ENCODE peak calls at places on chromosomes 13 and 19, in seven cellular contexts. S is upper lobe of left lung, Z is esophagus muscularis mucosa, E is breast epithelium, B is endothelial cell of umbilical vein, J is HCT116, F is spleen. Y is an unnamed sample.

GRCh38 chr13:85528578-85529215 is 270.5 kb downstream of the SLITRK6 start:
- DNase-seq in S (no peak), E (no peak), B (no peak), Z (no peak), F (no peak), J (no peak), Y (no peak)

GRCh38 chr19:58570770-58571574 is 2.2 kb downstream of the MZF1 start:
- DNase-seq in E (no peak), F (peak; percentile 83), B (no peak), Z (no peak), J (no peak), S (peak; percentile 85), Y (peak; percentile 8)

GRCh38 chr13:104382941-104383340 is 1316.7 kb upstream of the SLC10A2 start:
- DNase-seq in J (no peak), Z (no peak), S (no peak), E (no peak), B (no peak), F (no peak), Y (no peak)

GRCh38 chr19:2634228-2634951 is 68.1 kb downstream of the GNG7 start:
- DNase-seq in B (no peak), J (no peak), E (no peak), S (no peak), Z (no peak), F (peak; percentile 85), Y (no peak)

GRCh38 chr13:33015791-33016323 is 366 bp upstream of the KL start:
- DNase-seq in S (no peak), Z (no peak), B (no peak), E (no peak), J (no peak), F (peak; percentile 77), Y (peak; percentile 47)

GRCh38 chr19:38669532-38669931 is 22.1 kb downstream of the ACTN4 start:
- DNase-seq in Z (no peak), J (no peak), B (no peak), S (no peak), F (peak; percentile 75), E (no peak), Y (no peak)

GRCh38 chr13:73825143-73825542 is 309.1 kb downstream of the KLF12 start:
- DNase-seq in F (no peak), B (no peak), S (no peak), J (no peak), Z (no peak), E (no peak), Y (no peak)

GRCh38 chr19:12939292-12939606 is 840 bp downstream of the CALR start:
- DNase-seq in E (no peak), Z (no peak), F (no peak), J (no peak), S (no peak), B (no peak), Y (peak; percentile 28)

GRCh38 chr19:13083627-13084026 is 19.0 kb downstream of the LYL1 start:
- DNase-seq in E (no peak), J (no peak), Z (no peak), F (no peak), B (no peak), S (no peak), Y (no peak)

GRCh38 chr19:54128796-54129616 is 8.6 kb upstream of the CNOT3 start:
- DNase-seq in J (no peak), F (no peak), S (peak; percentile 79), E (no peak), Z (no peak), B (no peak), Y (no peak)

GRCh38 chr13:33277946-33278345 is 7.6 kb downstream of the STARD13 start:
- DNase-seq in J (no peak), Z (no peak), B (no peak), E (no peak), F (no peak), S (no peak), Y (no peak)

GRCh38 chr13:33100876-33101275 is 84.7 kb downstream of the KL start:
- DNase-seq in Z (no peak), E (no peak), F (no peak), B (no peak), S (no peak), J (no peak), Y (no peak)

GRCh38 chr19:35149463-35149862 is 5.1 kb upstream of the FXYD5 start:
- DNase-seq in J (no peak), Z (no peak), F (no peak), B (no peak), S (no peak), E (no peak), Y (no peak)

GRCh38 chr19:290539-291521 is at the start of gene PLPP2:
- DNase-seq in J (no peak), Z (no peak), S (peak; percentile 87), F (no peak), E (peak; percentile 94), B (no peak), Y (peak; percentile 77)

GRCh38 chr19:287381-287871 is 3.8 kb downstream of the PLPP2 start:
- DNase-seq in Z (no peak), E (no peak), F (no peak), B (no peak), J (no peak), S (peak; percentile 70), Y (no peak)

GRCh38 chr19:291561-292280 is 518 bp upstream of the PLPP2 start:
- DNase-seq in J (no peak), E (no peak), F (no peak), B (no peak), S (no peak), Z (no peak), Y (peak; percentile 55)

GRCh38 chr19:288911-289310 is 2.3 kb downstream of the PLPP2 start:
- DNase-seq in Z (no peak), B (no peak), J (no peak), S (peak; percentile 53), E (no peak), F (no peak), Y (peak; percentile 31)

DNA sequence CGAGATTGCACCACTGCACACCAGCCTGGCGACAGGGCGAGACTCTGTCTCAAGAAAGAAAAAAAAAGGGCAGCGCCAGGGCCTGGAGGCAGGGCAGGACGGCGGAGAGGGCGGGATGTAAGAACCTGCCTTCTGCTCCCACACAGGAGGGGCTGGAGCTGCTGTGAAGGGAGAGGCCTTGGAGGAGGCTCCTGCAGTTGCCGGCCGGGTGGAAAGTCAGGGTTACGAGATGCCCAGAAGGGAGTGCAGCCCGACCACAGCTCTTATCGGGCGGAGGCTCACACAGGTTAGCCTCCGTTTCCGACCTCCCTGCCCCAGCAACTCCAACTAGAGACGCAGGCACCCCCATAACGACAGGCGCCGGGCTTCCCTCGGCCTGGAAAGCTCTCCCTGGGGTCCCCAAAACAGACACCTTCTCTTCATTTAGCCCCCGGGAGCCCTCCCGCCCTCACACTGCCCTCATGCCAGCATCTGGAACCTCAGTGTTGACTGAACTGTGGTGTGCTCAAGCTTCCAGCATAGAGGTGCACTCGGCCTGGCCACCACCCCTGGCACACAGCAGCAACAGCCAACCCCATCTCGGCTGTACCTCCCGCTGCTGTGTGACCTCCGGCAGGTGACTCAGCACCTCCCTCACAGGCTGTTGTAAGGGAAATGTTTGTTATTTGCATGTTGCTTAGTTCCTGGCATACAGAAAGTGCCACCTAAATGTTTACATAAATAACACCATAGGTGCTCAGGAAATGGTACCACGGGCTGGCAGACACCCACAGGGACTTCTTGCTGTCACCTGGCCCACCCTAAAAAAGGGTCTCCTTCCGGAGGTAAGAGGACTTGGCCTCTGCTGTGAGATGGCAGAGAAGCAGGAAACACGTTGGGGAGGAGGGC is 1.3 kb downstream of the PLPP2 start:
- DNase-seq in S (no peak), E (peak; percentile 86), B (peak; percentile 35), J (peak; percentile 74), F (no peak), Z (no peak), Y (peak; percentile 84)
- TF ChIP-seq POLR2AphosphoS5 in S (peak; percentile 10), E (no peak), B (no peak), J (peak; percentile 45), F (no peak), Z (no peak), Y (peak; percentile 77)

DNA sequence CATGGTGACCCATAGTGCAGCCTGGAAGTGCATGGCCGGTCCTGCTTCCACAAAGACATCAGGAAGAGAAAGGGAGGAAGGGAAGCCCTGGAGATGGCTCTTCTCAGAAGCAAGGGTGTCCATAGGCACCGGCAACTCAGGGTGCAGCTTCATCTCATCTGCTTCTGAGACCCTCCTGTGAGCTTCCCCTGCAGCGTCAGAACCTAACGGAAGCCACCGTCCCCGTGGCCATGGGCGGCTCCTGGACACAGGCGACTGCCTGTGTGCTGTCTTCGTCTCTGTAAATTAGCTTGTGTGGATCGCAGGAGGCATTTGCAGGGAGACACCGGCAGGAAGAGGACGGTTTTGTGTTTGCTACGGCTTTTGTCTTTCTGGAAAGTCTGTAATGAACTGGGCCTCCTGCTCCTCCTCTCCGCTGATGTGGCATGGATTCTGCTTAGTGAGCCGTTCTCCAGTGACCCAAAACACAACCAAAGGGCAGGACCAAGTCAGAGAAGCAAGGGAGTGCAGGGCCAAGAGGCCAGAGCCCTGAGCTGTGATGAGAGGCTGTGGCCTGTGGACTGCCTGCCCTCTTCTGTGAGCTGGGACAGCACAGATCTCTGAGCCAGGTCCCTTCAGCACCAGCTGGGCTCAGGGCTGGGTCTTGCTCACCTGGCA is 2.5 kb downstream of the ATP4B start:
- DNase-seq in E (no peak), Z (no peak), J (no peak), F (peak; percentile 41), S (peak; percentile 55), B (no peak), Y (no peak)
- H3K4me1 ChIP-seq in E (no peaks in the 10 kb centered on the region), Z (peaks cover 6% of the 10 kb centered on the region), J (no peaks in the 10 kb centered on the region), F (no peaks in the 10 kb centered on the region), S (peaks cover 5% of the 10 kb centered on the region), B (no peaks in the 10 kb centered on the region), Y (no peaks in the 10 kb centered on the region)

GRCh38 chr13:102693250-102693649 is 1.6 kb downstream of the METTL21C start:
- DNase-seq in Z (no peak), B (no peak), S (no peak), J (no peak), F (no peak), E (no peak), Y (no peak)

GRCh38 chr13:102693781-102694180 is 1.1 kb downstream of the METTL21C start:
- DNase-seq in F (no peak), B (peak; percentile 25), J (no peak), E (no peak), S (no peak), Z (no peak), Y (no peak)

GRCh38 chr13:102696465-102696864 is 1.6 kb upstream of the METTL21C start:
- DNase-seq in S (no peak), F (no peak), E (no peak), Z (no peak), J (no peak), B (no peak), Y (no peak)

GRCh38 chr13:102697264-102697663 is 2.4 kb upstream of the METTL21C start:
- DNase-seq in F (no peak), E (no peak), S (no peak), B (no peak), Z (no peak), J (no peak), Y (no peak)

DNA sequence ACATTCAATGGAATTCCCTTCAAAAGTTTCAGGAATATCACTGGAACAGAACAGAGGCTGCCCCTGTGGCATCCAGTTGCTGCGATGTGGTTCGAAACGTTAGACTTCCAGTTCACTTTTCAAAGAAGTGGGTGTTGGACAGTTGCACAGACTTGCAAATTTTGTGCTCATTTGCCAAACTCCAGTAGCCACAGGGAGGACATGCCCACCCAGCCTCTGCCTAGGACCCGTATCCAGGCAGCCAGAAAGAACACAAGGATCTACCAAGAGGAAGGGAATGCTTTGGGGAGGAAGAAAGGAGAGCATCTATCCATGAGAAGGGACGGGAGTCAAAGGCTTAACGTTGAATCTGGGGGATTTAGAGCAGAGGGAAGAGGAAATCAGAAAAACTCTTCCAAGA is at the start of gene METTL21C:
- DNase-seq in Z (no peak), B (no peak), J (no peak), S (no peak), E (no peak), F (no peak), Y (no peak)
- H3K27ac ChIP-seq in Z (no peak within 1 kb of the TSS), B (no peak within 1 kb of the TSS), J (no peak within 1 kb of the TSS), S (no peak within 1 kb of the TSS), E (no peak within 1 kb of the TSS), F (no peak within 1 kb of the TSS), Y (no peak within 1 kb of the TSS)

GRCh38 chr19:43826787-43827754 is at the start of gene ZNF283:
- DNase-seq in B (peak; percentile 79), F (peak; percentile 93), Z (peak; percentile 95), J (peak; percentile 89), S (peak; percentile 81), E (peak; percentile 85), Y (peak; percentile 92)
- TF ChIP-seq POLR2AphosphoS5 in B (peak; percentile 40), F (peak; percentile 50), Z (peak; percentile 55), J (peak; percentile 75), S (no peak), E (no peak), Y (peak; percentile 29)